ENCODE peak calls at places on chromosomes 12 and 14, in six cellular contexts. One of them, this sample, is unnamed.
A peak's percentile ranks its signal among the peaks of the same experiment; 100 is the strongest.

GRCh38 chr14:78978896-78979295 is 808.7 kb downstream of the NRXN3 start:
- DNase-seq in germinal center: no peak
- DNase-seq in K562: no peak
- DNase-seq in iris pigment epithelial cell: no peak
- DNase-seq in GM04504: no peak
- DNase-seq in HEK293T: no peak
- DNase-seq in this sample: no peak

GRCh38 chr12:100827901-100828520 is 33.4 kb downstream of the ANO4 start:
- DNase-seq in germinal center: no peak
- DNase-seq in K562: peak; percentile 15
- DNase-seq in iris pigment epithelial cell: peak; percentile 53
- DNase-seq in GM04504: no peak
- DNase-seq in HEK293T: peak; percentile 38
- DNase-seq in this sample: peak; percentile 68

GRCh38 chr12:78146365-78146772 is 315.7 kb downstream of the NAV3 start:
- DNase-seq in germinal center: peak; percentile 1
- DNase-seq in K562: peak; percentile 14
- DNase-seq in iris pigment epithelial cell: peak; percentile 51
- DNase-seq in GM04504: peak; percentile 1
- DNase-seq in HEK293T: peak; percentile 12
- DNase-seq in this sample: peak; percentile 71

GRCh38 chr14:42683690-42684089 is 1077.0 kb downstream of the LRFN5 start:
- DNase-seq in germinal center: no peak
- DNase-seq in K562: no peak
- DNase-seq in iris pigment epithelial cell: peak; percentile 11
- DNase-seq in GM04504: no peak
- DNase-seq in HEK293T: no peak
- DNase-seq in this sample: no peak

GRCh38 chr14:100304825-100305445 is 1.3 kb downstream of the SLC25A29 start:
- DNase-seq in germinal center: no peak
- DNase-seq in K562: peak; percentile 56
- DNase-seq in iris pigment epithelial cell: peak; percentile 45
- DNase-seq in GM04504: no peak
- DNase-seq in HEK293T: peak; percentile 20
- DNase-seq in this sample: peak; percentile 40

GRCh38 chr14:92565718-92566115 is 52.1 kb downstream of the RIN3 start:
- DNase-seq in germinal center: no peak
- DNase-seq in K562: no peak
- DNase-seq in iris pigment epithelial cell: no peak
- DNase-seq in GM04504: no peak
- DNase-seq in HEK293T: no peak
- DNase-seq in this sample: no peak

GRCh38 chr14:76268013-76268376 is 107.9 kb upstream of the ESRRB start:
- DNase-seq in germinal center: no peak
- DNase-seq in K562: no peak
- DNase-seq in iris pigment epithelial cell: no peak
- DNase-seq in GM04504: no peak
- DNase-seq in HEK293T: no peak
- DNase-seq in this sample: no peak

GRCh38 chr12:10385181-10385613 is 4.6 kb downstream of the KLRK1 start:
- DNase-seq in germinal center: no peak
- DNase-seq in K562: no peak
- DNase-seq in iris pigment epithelial cell: peak; percentile 93
- DNase-seq in GM04504: peak; percentile 52
- DNase-seq in HEK293T: no peak
- DNase-seq in this sample: peak; percentile 70

GRCh38 chr14:87896393-87897380 is 96.3 kb downstream of the GALC start:
- DNase-seq in germinal center: peak; percentile 13
- DNase-seq in K562: peak; percentile 36
- DNase-seq in iris pigment epithelial cell: peak; percentile 52
- DNase-seq in GM04504: no peak
- DNase-seq in HEK293T: peak; percentile 36
- DNase-seq in this sample: peak; percentile 59

GRCh38 chr14:60058087-60058486 is 33.6 kb upstream of the PCNX4 start:
- DNase-seq in germinal center: no peak
- DNase-seq in K562: no peak
- DNase-seq in iris pigment epithelial cell: no peak
- DNase-seq in GM04504: no peak
- DNase-seq in HEK293T: no peak
- DNase-seq in this sample: no peak

GRCh38 chr12:116539361-116539771 is 19.8 kb upstream of the MAP1LC3B2 start:
- DNase-seq in germinal center: no peak
- DNase-seq in K562: no peak
- DNase-seq in iris pigment epithelial cell: peak; percentile 33
- DNase-seq in GM04504: no peak
- DNase-seq in HEK293T: no peak
- DNase-seq in this sample: peak; percentile 70

GRCh38 chr14:78535041-78535440 is 364.9 kb downstream of the NRXN3 start:
- DNase-seq in germinal center: no peak
- DNase-seq in K562: no peak
- DNase-seq in iris pigment epithelial cell: no peak
- DNase-seq in GM04504: no peak
- DNase-seq in HEK293T: no peak
- DNase-seq in this sample: no peak

GRCh38 chr14:34170891-34171290 is 220.0 kb upstream of the EGLN3 start:
- DNase-seq in germinal center: no peak
- DNase-seq in K562: no peak
- DNase-seq in iris pigment epithelial cell: no peak
- DNase-seq in GM04504: no peak
- DNase-seq in HEK293T: no peak
- DNase-seq in this sample: no peak

GRCh38 chr12:105724651-105725050 is 394.2 kb downstream of the C12orf75 start:
- DNase-seq in germinal center: no peak
- DNase-seq in K562: no peak
- DNase-seq in iris pigment epithelial cell: peak; percentile 5
- DNase-seq in GM04504: no peak
- DNase-seq in HEK293T: no peak
- DNase-seq in this sample: no peak

GRCh38 chr14:34956906-34957305 is 25.9 kb upstream of the SRP54 start:
- DNase-seq in germinal center: no peak
- DNase-seq in K562: no peak
- DNase-seq in iris pigment epithelial cell: no peak
- DNase-seq in GM04504: no peak
- DNase-seq in HEK293T: no peak
- DNase-seq in this sample: no peak

GRCh38 chr12:107622005-107622404 is 63.6 kb upstream of the PWP1 start:
- DNase-seq in germinal center: no peak
- DNase-seq in K562: peak; percentile 71
- DNase-seq in iris pigment epithelial cell: peak; percentile 31
- DNase-seq in GM04504: no peak
- DNase-seq in HEK293T: peak; percentile 51
- DNase-seq in this sample: peak; percentile 50

GRCh38 chr14:105491366-105492006 is 440 bp downstream of the TEDC1 start:
- DNase-seq in germinal center: peak; percentile 87
- DNase-seq in K562: peak; percentile 90
- DNase-seq in iris pigment epithelial cell: peak; percentile 35
- DNase-seq in GM04504: no peak
- DNase-seq in HEK293T: peak; percentile 95
- DNase-seq in this sample: peak; percentile 80

GRCh38 chr12:92094751-92095161 is 50.9 kb downstream of the BTG1 start:
- DNase-seq in germinal center: no peak
- DNase-seq in K562: no peak
- DNase-seq in iris pigment epithelial cell: peak; percentile 25
- DNase-seq in GM04504: no peak
- DNase-seq in HEK293T: no peak
- DNase-seq in this sample: peak; percentile 63